ENCODE peak calls at places on chromosomes 13 and 19, in six cellular contexts. One of them, this sample, is unnamed.

GRCh38 chr19:35696835-35697234 is 7.5 kb upstream of the ZBTB32 start:
- DNase-seq in IMR-90: no peak
- DNase-seq in mesenchymal stem cell: no peak
- DNase-seq in trophoblast cell: no peak
- DNase-seq in mesendoderm: no peak
- DNase-seq in H9: no peak
- DNase-seq in this sample: no peak

GRCh38 chr13:80082396-80083096 is 258.4 kb downstream of the SPRY2 start:
- DNase-seq in IMR-90: peak
- DNase-seq in trophoblast cell: no peak
- DNase-seq in mesendoderm: no peak
- DNase-seq in H9: no peak
- DNase-seq in mesenchymal stem cell: peak
- DNase-seq in this sample: no peak

GRCh38 chr13:21361706-21362105 is 97.4 kb downstream of the ZDHHC20 start:
- DNase-seq in H9: no peak
- DNase-seq in trophoblast cell: no peak
- DNase-seq in mesendoderm: no peak
- DNase-seq in IMR-90: no peak
- DNase-seq in mesenchymal stem cell: no peak
- DNase-seq in this sample: no peak

GRCh38 chr19:53157601-53158000 is 1.3 kb downstream of the ZNF347 start:
- DNase-seq in trophoblast cell: no peak
- DNase-seq in IMR-90: peak
- DNase-seq in mesendoderm: peak
- DNase-seq in mesenchymal stem cell: peak
- DNase-seq in H9: peak
- DNase-seq in this sample: peak

GRCh38 chr13:49292742-49293498 is 45.2 kb downstream of the CDADC1 start:
- DNase-seq in mesendoderm: no peak
- DNase-seq in IMR-90: peak
- DNase-seq in H9: no peak
- DNase-seq in trophoblast cell: no peak
- DNase-seq in mesenchymal stem cell: peak
- DNase-seq in this sample: no peak

GRCh38 chr13:27263438-27263837 is 7.2 kb upstream of the RASL11A start:
- DNase-seq in IMR-90: no peak
- DNase-seq in trophoblast cell: no peak
- DNase-seq in mesendoderm: no peak
- DNase-seq in H9: no peak
- DNase-seq in mesenchymal stem cell: no peak
- DNase-seq in this sample: no peak

GRCh38 chr13:76943646-76944045 is 4.7 kb upstream of the ACOD1 start:
- DNase-seq in mesenchymal stem cell: no peak
- DNase-seq in trophoblast cell: no peak
- DNase-seq in H9: no peak
- DNase-seq in IMR-90: no peak
- DNase-seq in mesendoderm: no peak
- DNase-seq in this sample: no peak

GRCh38 chr13:41465215-41465907 is 8.0 kb downstream of the RGCC start:
- DNase-seq in IMR-90: peak
- DNase-seq in mesenchymal stem cell: peak
- DNase-seq in trophoblast cell: peak
- DNase-seq in H9: no peak
- DNase-seq in mesendoderm: no peak
- DNase-seq in this sample: no peak

GRCh38 chr13:113061271-113061625 is 44.3 kb upstream of the F7 start:
- DNase-seq in mesendoderm: no peak
- DNase-seq in IMR-90: no peak
- DNase-seq in trophoblast cell: no peak
- DNase-seq in H9: no peak
- DNase-seq in mesenchymal stem cell: no peak
- DNase-seq in this sample: no peak

GRCh38 chr13:69124996-69125395 is 982.6 kb upstream of the ATXN8OS start:
- DNase-seq in mesenchymal stem cell: peak
- DNase-seq in H9: no peak
- DNase-seq in IMR-90: no peak
- DNase-seq in trophoblast cell: no peak
- DNase-seq in mesendoderm: no peak
- DNase-seq in this sample: no peak

GRCh38 chr13:40215311-40215710 is 451.1 kb downstream of the FOXO1 start:
- DNase-seq in mesendoderm: no peak
- DNase-seq in trophoblast cell: no peak
- DNase-seq in mesenchymal stem cell: no peak
- DNase-seq in H9: no peak
- DNase-seq in IMR-90: no peak
- DNase-seq in this sample: no peak

GRCh38 chr19:55537741-55538111 is 793 bp upstream of the SBK2 start:
- DNase-seq in mesendoderm: peak
- DNase-seq in IMR-90: peak
- DNase-seq in trophoblast cell: no peak
- DNase-seq in mesenchymal stem cell: no peak
- DNase-seq in H9: peak
- DNase-seq in this sample: no peak

GRCh38 chr19:14337510-14337909 is 43.7 kb upstream of the ADGRE5 start:
- DNase-seq in trophoblast cell: no peak
- DNase-seq in mesendoderm: peak
- DNase-seq in H9: peak
- DNase-seq in mesenchymal stem cell: peak
- DNase-seq in IMR-90: no peak
- DNase-seq in this sample: no peak

GRCh38 chr19:17471410-17472125 is 1.2 kb downstream of the SLC27A1 start:
- DNase-seq in mesenchymal stem cell: no peak
- DNase-seq in IMR-90: no peak
- DNase-seq in mesendoderm: no peak
- DNase-seq in H9: no peak
- DNase-seq in trophoblast cell: no peak
- DNase-seq in this sample: no peak

GRCh38 chr19:22735911-22736645 is 47.9 kb downstream of the ZNF99 start:
- DNase-seq in trophoblast cell: no peak
- DNase-seq in mesenchymal stem cell: no peak
- DNase-seq in H9: no peak
- DNase-seq in IMR-90: no peak
- DNase-seq in mesendoderm: no peak
- DNase-seq in this sample: no peak

GRCh38 chr13:54536112-54536511 is 1507.5 kb downstream of the OLFM4 start:
- DNase-seq in mesendoderm: peak
- DNase-seq in H9: no peak
- DNase-seq in mesenchymal stem cell: peak
- DNase-seq in trophoblast cell: no peak
- DNase-seq in IMR-90: no peak
- DNase-seq in this sample: no peak

GRCh38 chr13:60591348-60591747 is 194.3 kb downstream of the TDRD3 start:
- DNase-seq in mesendoderm: no peak
- DNase-seq in trophoblast cell: no peak
- DNase-seq in mesenchymal stem cell: no peak
- DNase-seq in H9: no peak
- DNase-seq in IMR-90: peak
- DNase-seq in this sample: no peak

GRCh38 chr19:3361384-3362216 is 4.8 kb upstream of the NFIC start:
- DNase-seq in mesendoderm: peak
- DNase-seq in mesenchymal stem cell: peak
- DNase-seq in H9: no peak
- DNase-seq in trophoblast cell: no peak
- DNase-seq in IMR-90: no peak
- DNase-seq in this sample: no peak
- H2AK5ac ChIP-seq in mesendoderm: no peak
- H2AK5ac ChIP-seq in mesenchymal stem cell: no peak
- H2AK5ac ChIP-seq in H9: no peak
- H2AK5ac ChIP-seq in trophoblast cell: no peak
- H2AK5ac ChIP-seq in IMR-90: peak
- H2AK5ac ChIP-seq in this sample: peak

GRCh38 chr19:5288347-5288739 is 52.3 kb downstream of the PTPRS start:
- DNase-seq in mesendoderm: no peak
- DNase-seq in IMR-90: no peak
- DNase-seq in trophoblast cell: no peak
- DNase-seq in mesenchymal stem cell: no peak
- DNase-seq in H9: no peak
- DNase-seq in this sample: no peak
- H3K4me2 ChIP-seq in mesendoderm: no peak
- H3K4me2 ChIP-seq in IMR-90: no peak
- H3K4me2 ChIP-seq in trophoblast cell: no peak
- H3K4me2 ChIP-seq in mesenchymal stem cell: no peak
- H3K4me2 ChIP-seq in H9: no peak
- H3K4me2 ChIP-seq in this sample: no peak

GRCh38 chr13:28826368-28826767 is 6.2 kb downstream of the MTUS2 start:
- DNase-seq in IMR-90: no peak
- DNase-seq in mesenchymal stem cell: no peak
- DNase-seq in mesendoderm: no peak
- DNase-seq in H9: no peak
- DNase-seq in trophoblast cell: no peak
- DNase-seq in this sample: no peak

GRCh38 chr13:28820099-28821051 is at the start of gene MTUS2:
- DNase-seq in H9: peak
- DNase-seq in mesenchymal stem cell: peak
- DNase-seq in IMR-90: no peak
- DNase-seq in trophoblast cell: no peak
- DNase-seq in mesendoderm: peak
- DNase-seq in this sample: peak

GRCh38 chr13:28819748-28820098 is 416 bp upstream of the MTUS2 start:
- DNase-seq in IMR-90: peak
- DNase-seq in mesendoderm: peak
- DNase-seq in H9: peak
- DNase-seq in mesenchymal stem cell: peak
- DNase-seq in trophoblast cell: peak
- DNase-seq in this sample: peak

GRCh38 chr13:28822161-28822560 is 2.0 kb downstream of the MTUS2 start:
- DNase-seq in IMR-90: no peak
- DNase-seq in mesendoderm: no peak
- DNase-seq in mesenchymal stem cell: no peak
- DNase-seq in H9: no peak
- DNase-seq in trophoblast cell: no peak
- DNase-seq in this sample: no peak

DNA sequence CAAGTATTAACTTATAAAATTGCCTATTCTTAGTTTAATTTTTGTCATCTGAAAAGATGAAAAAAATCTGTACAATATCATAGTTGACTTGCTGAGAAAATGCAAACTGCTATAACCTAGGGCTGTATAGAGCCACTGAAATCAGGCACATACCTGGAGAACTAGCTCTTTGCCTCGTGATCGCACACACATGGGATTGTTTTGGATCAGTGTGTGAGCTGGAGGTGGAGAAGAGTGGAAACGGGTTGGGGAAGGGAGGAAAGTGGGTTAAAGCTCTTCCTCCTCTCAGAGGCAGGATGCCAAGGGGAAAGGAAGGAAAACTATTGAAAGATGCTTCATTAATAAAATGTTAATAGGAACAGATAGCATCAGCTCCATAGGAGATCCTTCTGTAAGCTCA is 2.7 kb downstream of the MTUS2 start:
- DNase-seq in mesenchymal stem cell: no peak
- DNase-seq in IMR-90: no peak
- DNase-seq in trophoblast cell: no peak
- DNase-seq in H9: no peak
- DNase-seq in mesendoderm: no peak
- DNase-seq in this sample: no peak
- H2AK5ac ChIP-seq in mesenchymal stem cell: no peak
- H2AK5ac ChIP-seq in IMR-90: no peak
- H2AK5ac ChIP-seq in trophoblast cell: no peak
- H2AK5ac ChIP-seq in H9: no peak
- H2AK5ac ChIP-seq in mesendoderm: no peak
- H2AK5ac ChIP-seq in this sample: no peak

GRCh38 chr19:18605196-18605545 is 1.4 kb downstream of the CRLF1 start:
- DNase-seq in H9: no peak
- DNase-seq in trophoblast cell: no peak
- DNase-seq in IMR-90: no peak
- DNase-seq in mesendoderm: no peak
- DNase-seq in mesenchymal stem cell: no peak
- DNase-seq in this sample: no peak

GRCh38 chr19:18608102-18608804 is 1.7 kb upstream of the CRLF1 start:
- DNase-seq in mesenchymal stem cell: no peak
- DNase-seq in H9: no peak
- DNase-seq in IMR-90: no peak
- DNase-seq in trophoblast cell: no peak
- DNase-seq in mesendoderm: no peak
- DNase-seq in this sample: no peak

GRCh38 chr19:18607222-18608101 is 863 bp upstream of the CRLF1 start:
- DNase-seq in mesendoderm: no peak
- DNase-seq in mesenchymal stem cell: no peak
- DNase-seq in trophoblast cell: no peak
- DNase-seq in H9: no peak
- DNase-seq in IMR-90: no peak
- DNase-seq in this sample: no peak

GRCh38 chr19:18605546-18606280 is 886 bp downstream of the CRLF1 start:
- DNase-seq in trophoblast cell: no peak
- DNase-seq in IMR-90: no peak
- DNase-seq in H9: no peak
- DNase-seq in mesendoderm: no peak
- DNase-seq in mesenchymal stem cell: no peak
- DNase-seq in this sample: no peak

DNA sequence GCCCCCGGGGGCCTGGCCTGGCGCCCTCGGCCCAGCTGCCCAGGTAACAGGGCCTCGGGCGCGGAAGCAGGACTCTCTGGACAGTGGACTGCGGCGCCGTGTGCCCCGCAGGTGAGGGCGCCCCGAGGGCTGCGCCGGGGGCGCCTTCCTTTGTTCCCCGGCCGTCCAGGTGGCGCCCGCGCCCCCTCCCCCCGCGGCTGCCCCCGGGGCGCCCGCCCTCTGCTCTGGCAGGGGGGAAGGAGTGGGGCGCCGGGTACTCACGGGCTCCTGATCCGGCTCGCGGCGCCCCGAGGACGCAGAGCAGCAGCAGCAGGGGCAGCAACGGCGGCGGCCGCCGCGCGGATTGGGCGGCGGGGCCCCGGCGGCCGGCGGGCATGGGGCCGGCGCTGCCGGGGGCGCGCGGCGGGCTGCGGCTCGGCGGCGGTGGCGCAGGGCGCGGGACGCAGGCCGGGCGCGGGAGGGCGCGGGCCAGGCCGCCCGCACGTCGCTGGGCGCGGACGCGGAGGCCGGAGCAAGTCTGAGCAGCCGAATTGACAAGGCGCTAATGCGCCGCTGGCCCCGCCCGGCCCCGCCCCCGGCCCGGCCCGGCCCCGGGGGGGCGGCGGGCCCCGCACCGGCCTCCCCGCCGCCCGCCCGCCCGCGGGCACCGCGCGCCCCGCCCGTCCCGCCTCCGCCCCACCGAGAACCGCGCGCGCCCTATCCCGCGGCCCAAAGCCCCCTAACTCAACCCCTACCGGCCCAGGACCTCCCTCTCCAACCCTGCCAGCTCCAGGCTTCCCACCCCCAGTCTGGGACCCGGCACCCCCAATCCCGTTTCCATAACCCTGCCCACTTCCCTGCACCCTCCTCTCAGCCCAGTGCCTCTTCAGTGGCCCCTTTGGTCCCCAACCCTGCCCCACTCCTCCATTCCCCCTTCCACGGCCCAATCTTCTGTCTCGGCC is at the start of gene CRLF1:
- DNase-seq in trophoblast cell: no peak
- DNase-seq in mesenchymal stem cell: no peak
- DNase-seq in IMR-90: no peak
- DNase-seq in H9: no peak
- DNase-seq in mesendoderm: no peak
- DNase-seq in this sample: no peak
- H3K4me2 ChIP-seq in trophoblast cell: peak
- H3K4me2 ChIP-seq in mesenchymal stem cell: no peak
- H3K4me2 ChIP-seq in IMR-90: peak
- H3K4me2 ChIP-seq in H9: peak
- H3K4me2 ChIP-seq in mesendoderm: peak
- H3K4me2 ChIP-seq in this sample: peak